ENCODE peak calls at places on chromosome X, in eight cellular contexts. R, X, M, Q, O, P, G and H are unnamed samples.
A peak's percentile ranks its signal among the peaks of the same experiment; 100 is the strongest.

GRCh38 chrX:106811131-106811910 is 8.8 kb downstream of the TBC1D8B start:
- DNase-seq in R (no peak), X (no peak), M (no peak), Q (no peak), O (no peak), P (no peak), G (no peak), H (no peak)

GRCh38 chrX:40104649-40105015 is 6.9 kb upstream of the BCOR start:
- DNase-seq in R (peak; percentile 79), X (peak; percentile 41), M (peak; percentile 40), Q (peak; percentile 76), O (no peak), P (peak; percentile 30), G (peak; percentile 60), H (no peak)

GRCh38 chrX:2391869-2392606 is 108.7 kb downstream of the DHRSX start:
- DNase-seq in R (peak; percentile 93), X (peak; percentile 95), M (no peak), Q (no peak), O (no peak), P (no peak), G (no peak), H (no peak)

GRCh38 chrX:155662297-155662696 is 49.5 kb upstream of the TMLHE start:
- DNase-seq in R (peak; percentile 0), X (no peak), M (no peak), Q (no peak), O (no peak), P (no peak), G (no peak), H (no peak)

GRCh38 chrX:132217203-132218073 is 1.8 kb downstream of the RAP2C start:
- DNase-seq in R (peak; percentile 87), X (peak; percentile 68), M (peak; percentile 72), Q (peak; percentile 85), O (peak; percentile 16), P (peak; percentile 41), G (peak; percentile 61), H (peak; percentile 81)

GRCh38 chrX:81377329-81377728 is 175.4 kb downstream of the SH3BGRL start:
- DNase-seq in R (peak; percentile 45), X (peak; percentile 1), M (no peak), Q (no peak), O (no peak), P (no peak), G (no peak), H (no peak)

GRCh38 chrX:3075959-3076358 is 34.7 kb downstream of the ARSF start:
- DNase-seq in R (no peak), X (no peak), M (no peak), Q (no peak), O (no peak), P (no peak), G (no peak), H (no peak)

GRCh38 chrX:4850312-4850711 is 1136.9 kb upstream of the PRKX start:
- DNase-seq in R (no peak), X (no peak), M (no peak), Q (no peak), O (no peak), P (no peak), G (no peak), H (no peak)

GRCh38 chrX:33086886-33087285 is 124.5 kb downstream of the DMD start:
- DNase-seq in R (no peak), X (no peak), M (no peak), Q (no peak), O (no peak), P (no peak), G (no peak), H (no peak)

GRCh38 chrX:47637546-47638195 is 7.9 kb upstream of the CFP start:
- DNase-seq in R (peak; percentile 20), X (no peak), M (peak; percentile 37), Q (peak; percentile 84), O (no peak), P (peak; percentile 25), G (peak; percentile 37), H (no peak)

GRCh38 chrX:107025538-107025937 is 25.5 kb upstream of the MORC4 start:
- DNase-seq in R (peak; percentile 47), X (peak; percentile 25), M (no peak), Q (no peak), O (no peak), P (no peak), G (no peak), H (no peak)

GRCh38 chrX:46831620-46832327 is 5.1 kb upstream of the RP2 start:
- DNase-seq in R (peak; percentile 35), X (no peak), M (no peak), Q (no peak), O (no peak), P (no peak), G (no peak), H (no peak)

GRCh38 chrX:112819013-112819635 is 21.5 kb downstream of the AMOT start:
- DNase-seq in R (peak; percentile 78), X (no peak), M (no peak), Q (no peak), O (no peak), P (no peak), G (no peak), H (no peak)

GRCh38 chrX:51144828-51145442 is 187.7 kb upstream of the NUDT10 start:
- DNase-seq in R (peak; percentile 40), X (peak; percentile 8), M (no peak), Q (no peak), O (no peak), P (no peak), G (no peak), H (peak; percentile 24)

GRCh38 chrX:33336783-33337182 is 125.4 kb upstream of the DMD start:
- DNase-seq in R (peak; percentile 27), X (no peak), M (peak; percentile 8), Q (no peak), O (no peak), P (no peak), G (no peak), H (no peak)

GRCh38 chrX:14697453-14697852 is 168.1 kb downstream of the GLRA2 start:
- DNase-seq in R (peak; percentile 7), X (peak; percentile 18), M (no peak), Q (no peak), O (no peak), P (no peak), G (peak; percentile 28), H (peak; percentile 13)
- TF ChIP-seq CTCF in R (peak; percentile 39), X (peak; percentile 40), M (peak; percentile 20), Q (peak; percentile 38), O (peak; percentile 28), P (peak; percentile 32), G (peak; percentile 34), H (peak; percentile 52)

GRCh38 chrX:48831909-48832291 is 3.5 kb downstream of the PCSK1N start:
- DNase-seq in R (no peak), X (no peak), M (no peak), Q (no peak), O (no peak), P (no peak), G (no peak), H (no peak)
- H3K27ac ChIP-seq in R (no peak overlapping the region), X (no peak overlapping the region), M (no peak overlapping the region), Q (no peak overlapping the region), O (no peak overlapping the region), P (no peak overlapping the region), G (no peak overlapping the region), H (no peak overlapping the region)

GRCh38 chrX:101393530-101394305 is 2.9 kb downstream of the RPL36A start:
- DNase-seq in R (no peak), X (no peak), M (no peak), Q (no peak), O (no peak), P (no peak), G (no peak), H (no peak)

GRCh38 chrX:101388604-101389003 is 2.2 kb upstream of the RPL36A start:
- DNase-seq in R (no peak), X (no peak), M (no peak), Q (no peak), O (no peak), P (no peak), G (no peak), H (no peak)

GRCh38 chrX:101394372-101394771 is 3.6 kb downstream of the RPL36A start:
- DNase-seq in R (no peak), X (no peak), M (no peak), Q (no peak), O (no peak), P (no peak), G (no peak), H (no peak)

GRCh38 chrX:101391831-101392230 is 1.0 kb downstream of the RPL36A start:
- DNase-seq in R (no peak), X (no peak), M (no peak), Q (no peak), O (no peak), P (no peak), G (no peak), H (no peak)

DNA sequence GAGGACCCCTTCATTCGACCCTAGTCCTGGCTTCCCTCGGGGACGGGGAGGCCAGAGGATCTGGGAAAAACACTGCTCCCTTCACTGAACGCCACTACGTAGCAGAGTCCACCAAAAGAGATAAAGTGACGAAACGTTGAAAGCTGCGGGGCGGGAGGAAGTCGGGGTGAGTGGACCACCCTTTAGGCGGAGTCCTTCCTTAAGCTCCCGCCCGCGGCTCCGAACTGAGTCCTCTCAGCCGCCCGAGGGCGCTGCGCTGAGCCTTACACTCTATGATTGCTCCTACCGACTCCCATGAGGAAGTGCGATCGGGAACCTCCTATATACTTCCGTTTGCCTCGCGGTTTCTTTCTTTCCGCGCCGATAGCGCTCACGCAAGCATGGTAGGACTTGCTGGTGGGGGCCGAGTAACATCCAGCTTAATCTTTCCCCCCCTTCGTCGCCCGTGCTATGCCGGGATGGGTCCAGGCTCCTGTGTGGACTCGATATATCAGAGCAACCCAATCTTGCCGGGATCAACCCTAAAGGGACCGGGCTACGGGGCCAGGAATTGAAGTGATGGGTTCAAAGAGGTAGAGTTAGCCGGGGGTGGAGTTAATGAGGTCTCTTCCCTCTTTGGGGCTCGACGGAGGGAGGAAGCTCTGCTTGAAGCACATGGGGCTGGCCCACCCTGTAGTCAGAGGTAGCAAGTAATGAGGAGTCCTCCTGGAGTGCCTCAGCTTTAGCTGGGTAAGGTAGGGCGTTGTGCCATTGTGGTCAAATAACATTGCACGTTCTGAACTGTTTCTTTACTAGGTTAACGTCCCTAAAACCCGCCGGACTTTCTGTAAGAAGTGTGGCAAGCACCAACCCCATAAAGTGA is at the start of gene RPL36A:
- DNase-seq in R (peak; percentile 93), X (peak; percentile 89), M (peak; percentile 79), Q (peak; percentile 92), O (peak; percentile 35), P (peak; percentile 84), G (peak; percentile 89), H (peak; percentile 91)
- TF ChIP-seq CTCF in R (peak; percentile 79), X (peak; percentile 67), M (peak; percentile 78), Q (peak; percentile 71), O (peak; percentile 63), P (peak; percentile 80), G (peak; percentile 61), H (peak; percentile 82)

DNA sequence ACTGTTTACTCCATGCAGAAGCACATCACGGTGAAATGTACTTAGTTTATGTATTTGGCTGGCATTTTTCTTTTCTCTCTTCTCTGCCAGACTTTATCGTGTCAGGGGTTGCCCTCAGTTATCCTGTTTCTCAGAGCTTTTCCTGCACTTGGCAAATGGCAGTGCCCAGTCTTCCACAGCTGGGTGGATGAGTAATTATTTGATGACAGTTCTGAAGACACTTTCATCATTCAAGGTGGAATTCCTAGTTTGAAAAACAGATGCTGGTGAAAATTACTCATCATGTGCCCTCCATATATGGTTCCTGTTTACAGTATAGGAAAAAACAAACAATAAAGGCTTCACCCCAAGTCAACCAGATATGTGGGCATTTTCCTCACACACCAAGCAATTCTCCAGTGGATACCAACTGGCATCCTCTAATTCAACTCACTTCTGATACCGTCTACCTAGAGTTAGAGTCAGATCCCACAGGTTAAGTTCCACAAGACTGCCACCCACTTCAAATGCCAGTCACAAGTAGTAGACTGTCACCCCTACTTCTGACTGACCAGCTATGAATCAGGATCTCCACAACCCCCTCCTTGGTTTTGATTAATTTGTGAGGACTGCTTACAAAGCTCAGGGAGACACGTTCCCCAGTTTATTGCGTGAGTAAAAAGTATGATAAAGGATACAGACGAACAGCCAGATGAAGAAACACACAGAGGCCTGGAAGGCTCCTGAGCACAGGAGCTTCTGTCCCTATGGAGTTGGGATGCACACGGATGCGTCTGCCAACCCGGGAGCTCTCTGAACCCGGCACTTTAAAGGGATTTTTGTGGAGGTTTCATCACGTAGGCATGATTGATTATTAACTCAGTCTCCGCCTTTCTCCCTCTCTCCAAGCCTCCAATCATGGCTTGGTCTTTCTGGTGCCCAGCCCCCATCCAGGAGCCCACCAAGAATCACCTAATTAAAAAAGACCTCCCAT is 72.9 kb downstream of the CLDN34 start:
- DNase-seq in R (no peak), X (no peak), M (no peak), Q (no peak), O (no peak), P (no peak), G (no peak), H (no peak)
- H3K27ac ChIP-seq in R (no peak overlapping the region), X (peak overlapping the region; percentile 91), M (no peak overlapping the region), Q (no peak overlapping the region), O (no peak overlapping the region), P (no peak overlapping the region), G (no peak overlapping the region), H (no peak overlapping the region)